ENCODE peak calls at places on chromosomes 16 and 17, in ten cellular contexts. One of them, this sample, is unnamed.

GRCh38 chr17:15291674-15292361 is 26.7 kb upstream of the PMP22 start:
- DNase-seq in CD8-positive, alpha-beta T cell: no peak
- DNase-seq in activated naive CD4-positive, alpha-beta T cell: no peak
- DNase-seq in Calu3: no peak
- DNase-seq in activated gamma-delta T cell treated with Interleukin-2 at 50 U/mL for 16 hours: no peak
- DNase-seq in fibroblast of gingiva: peak; percentile 46
- DNase-seq in RCC 7860: peak; percentile 8
- DNase-seq in CD4-positive, alpha-beta memory T cell: no peak
- DNase-seq in Kasumi-1: no peak
- DNase-seq in IMR-90: peak; percentile 46
- DNase-seq in this sample: no peak

GRCh38 chr16:70592106-70592571 is 54.2 kb upstream of the IL34 start:
- DNase-seq in activated naive CD4-positive, alpha-beta T cell: no peak
- DNase-seq in IMR-90: no peak
- DNase-seq in CD4-positive, alpha-beta memory T cell: no peak
- DNase-seq in Kasumi-1: no peak
- DNase-seq in RCC 7860: no peak
- DNase-seq in fibroblast of gingiva: no peak
- DNase-seq in CD8-positive, alpha-beta T cell: no peak
- DNase-seq in Calu3: no peak
- DNase-seq in activated gamma-delta T cell treated with Interleukin-2 at 50 U/mL for 16 hours: no peak
- DNase-seq in this sample: no peak

GRCh38 chr16:78659216-78659615 is 559.8 kb downstream of the WWOX start:
- DNase-seq in RCC 7860: no peak
- DNase-seq in CD8-positive, alpha-beta T cell: no peak
- DNase-seq in Calu3: no peak
- DNase-seq in IMR-90: no peak
- DNase-seq in fibroblast of gingiva: no peak
- DNase-seq in activated gamma-delta T cell treated with Interleukin-2 at 50 U/mL for 16 hours: no peak
- DNase-seq in activated naive CD4-positive, alpha-beta T cell: no peak
- DNase-seq in CD4-positive, alpha-beta memory T cell: no peak
- DNase-seq in Kasumi-1: no peak
- DNase-seq in this sample: no peak

GRCh38 chr17:36921131-36921851 is 16.0 kb upstream of the LHX1 start:
- DNase-seq in fibroblast of gingiva: no peak
- DNase-seq in Calu3: peak; percentile 96
- DNase-seq in RCC 7860: peak; percentile 98
- DNase-seq in IMR-90: peak; percentile 61
- DNase-seq in CD8-positive, alpha-beta T cell: no peak
- DNase-seq in CD4-positive, alpha-beta memory T cell: no peak
- DNase-seq in activated gamma-delta T cell treated with Interleukin-2 at 50 U/mL for 16 hours: no peak
- DNase-seq in Kasumi-1: no peak
- DNase-seq in activated naive CD4-positive, alpha-beta T cell: no peak
- DNase-seq in this sample: no peak

GRCh38 chr17:73616120-73616872 is 27.9 kb downstream of the SDK2 start:
- DNase-seq in RCC 7860: no peak
- DNase-seq in activated gamma-delta T cell treated with Interleukin-2 at 50 U/mL for 16 hours: no peak
- DNase-seq in Calu3: no peak
- DNase-seq in fibroblast of gingiva: no peak
- DNase-seq in IMR-90: no peak
- DNase-seq in CD4-positive, alpha-beta memory T cell: no peak
- DNase-seq in Kasumi-1: no peak
- DNase-seq in CD8-positive, alpha-beta T cell: no peak
- DNase-seq in activated naive CD4-positive, alpha-beta T cell: no peak
- DNase-seq in this sample: no peak

GRCh38 chr16:11675561-11676511 is 7.6 kb downstream of the SNN start:
- DNase-seq in CD8-positive, alpha-beta T cell: no peak
- DNase-seq in Kasumi-1: no peak
- DNase-seq in Calu3: peak; percentile 85
- DNase-seq in activated gamma-delta T cell treated with Interleukin-2 at 50 U/mL for 16 hours: no peak
- DNase-seq in CD4-positive, alpha-beta memory T cell: no peak
- DNase-seq in activated naive CD4-positive, alpha-beta T cell: peak; percentile 36
- DNase-seq in IMR-90: peak; percentile 15
- DNase-seq in RCC 7860: peak; percentile 67
- DNase-seq in fibroblast of gingiva: no peak
- DNase-seq in this sample: no peak

GRCh38 chr17:82242977-82243647 is 14.3 kb downstream of the SLC16A3 start:
- DNase-seq in Kasumi-1: no peak
- DNase-seq in activated naive CD4-positive, alpha-beta T cell: no peak
- DNase-seq in RCC 7860: peak; percentile 33
- DNase-seq in CD8-positive, alpha-beta T cell: no peak
- DNase-seq in activated gamma-delta T cell treated with Interleukin-2 at 50 U/mL for 16 hours: no peak
- DNase-seq in CD4-positive, alpha-beta memory T cell: no peak
- DNase-seq in Calu3: no peak
- DNase-seq in IMR-90: peak; percentile 83
- DNase-seq in fibroblast of gingiva: peak; percentile 88
- DNase-seq in this sample: peak; percentile 66

GRCh38 chr16:17921357-17921978 is 415.1 kb downstream of the NPIPA8 start:
- DNase-seq in Kasumi-1: peak; percentile 2
- DNase-seq in CD4-positive, alpha-beta memory T cell: peak; percentile 23
- DNase-seq in RCC 7860: no peak
- DNase-seq in activated gamma-delta T cell treated with Interleukin-2 at 50 U/mL for 16 hours: peak; percentile 26
- DNase-seq in CD8-positive, alpha-beta T cell: peak; percentile 15
- DNase-seq in activated naive CD4-positive, alpha-beta T cell: peak; percentile 4
- DNase-seq in Calu3: peak; percentile 13
- DNase-seq in fibroblast of gingiva: no peak
- DNase-seq in IMR-90: no peak
- DNase-seq in this sample: no peak

GRCh38 chr16:9092282-9092962 is 978 bp downstream of the HAPSTR1 start:
- DNase-seq in Calu3: peak; percentile 47
- DNase-seq in CD8-positive, alpha-beta T cell: peak; percentile 37
- DNase-seq in activated gamma-delta T cell treated with Interleukin-2 at 50 U/mL for 16 hours: peak; percentile 46
- DNase-seq in RCC 7860: no peak
- DNase-seq in IMR-90: no peak
- DNase-seq in activated naive CD4-positive, alpha-beta T cell: peak; percentile 49
- DNase-seq in fibroblast of gingiva: no peak
- DNase-seq in CD4-positive, alpha-beta memory T cell: peak; percentile 57
- DNase-seq in Kasumi-1: no peak
- DNase-seq in this sample: no peak

GRCh38 chr17:43380307-43380706 is 18.5 kb upstream of the ARL4D start:
- DNase-seq in IMR-90: no peak
- DNase-seq in activated gamma-delta T cell treated with Interleukin-2 at 50 U/mL for 16 hours: no peak
- DNase-seq in CD4-positive, alpha-beta memory T cell: no peak
- DNase-seq in Kasumi-1: no peak
- DNase-seq in activated naive CD4-positive, alpha-beta T cell: no peak
- DNase-seq in Calu3: no peak
- DNase-seq in RCC 7860: no peak
- DNase-seq in CD8-positive, alpha-beta T cell: no peak
- DNase-seq in fibroblast of gingiva: no peak
- DNase-seq in this sample: no peak

GRCh38 chr17:45307290-45308015 is 9.4 kb downstream of the MAP3K14 start:
- DNase-seq in CD8-positive, alpha-beta T cell: no peak
- DNase-seq in RCC 7860: peak; percentile 56
- DNase-seq in CD4-positive, alpha-beta memory T cell: peak; percentile 29
- DNase-seq in Kasumi-1: peak; percentile 94
- DNase-seq in activated naive CD4-positive, alpha-beta T cell: no peak
- DNase-seq in Calu3: no peak
- DNase-seq in fibroblast of gingiva: peak; percentile 91
- DNase-seq in IMR-90: peak; percentile 90
- DNase-seq in activated gamma-delta T cell treated with Interleukin-2 at 50 U/mL for 16 hours: no peak
- DNase-seq in this sample: no peak

GRCh38 chr16:75319513-75320401 is 68.3 kb upstream of the BCAR1 start:
- DNase-seq in Calu3: no peak
- DNase-seq in RCC 7860: peak; percentile 83
- DNase-seq in activated naive CD4-positive, alpha-beta T cell: no peak
- DNase-seq in Kasumi-1: no peak
- DNase-seq in IMR-90: peak; percentile 92
- DNase-seq in CD4-positive, alpha-beta memory T cell: peak; percentile 25
- DNase-seq in activated gamma-delta T cell treated with Interleukin-2 at 50 U/mL for 16 hours: no peak
- DNase-seq in fibroblast of gingiva: peak; percentile 74
- DNase-seq in CD8-positive, alpha-beta T cell: no peak
- DNase-seq in this sample: no peak

GRCh38 chr16:23071202-23072083 is 77.8 kb downstream of the USP31 start:
- DNase-seq in IMR-90: peak; percentile 37
- DNase-seq in activated gamma-delta T cell treated with Interleukin-2 at 50 U/mL for 16 hours: no peak
- DNase-seq in activated naive CD4-positive, alpha-beta T cell: no peak
- DNase-seq in Kasumi-1: no peak
- DNase-seq in CD4-positive, alpha-beta memory T cell: no peak
- DNase-seq in RCC 7860: no peak
- DNase-seq in CD8-positive, alpha-beta T cell: no peak
- DNase-seq in fibroblast of gingiva: no peak
- DNase-seq in Calu3: no peak
- DNase-seq in this sample: no peak

GRCh38 chr17:75814900-75815373 is 29.3 kb downstream of the UNC13D start:
- DNase-seq in Calu3: no peak
- DNase-seq in fibroblast of gingiva: peak; percentile 25
- DNase-seq in CD8-positive, alpha-beta T cell: no peak
- DNase-seq in Kasumi-1: no peak
- DNase-seq in activated gamma-delta T cell treated with Interleukin-2 at 50 U/mL for 16 hours: no peak
- DNase-seq in RCC 7860: peak; percentile 18
- DNase-seq in activated naive CD4-positive, alpha-beta T cell: no peak
- DNase-seq in IMR-90: peak; percentile 79
- DNase-seq in CD4-positive, alpha-beta memory T cell: no peak
- DNase-seq in this sample: no peak

GRCh38 chr17:36123431-36123830 is 19.8 kb downstream of the CCL4 start:
- DNase-seq in Calu3: no peak
- DNase-seq in activated gamma-delta T cell treated with Interleukin-2 at 50 U/mL for 16 hours: no peak
- DNase-seq in fibroblast of gingiva: no peak
- DNase-seq in IMR-90: no peak
- DNase-seq in Kasumi-1: no peak
- DNase-seq in CD8-positive, alpha-beta T cell: no peak
- DNase-seq in activated naive CD4-positive, alpha-beta T cell: no peak
- DNase-seq in RCC 7860: no peak
- DNase-seq in CD4-positive, alpha-beta memory T cell: no peak
- DNase-seq in this sample: no peak

GRCh38 chr17:45775148-45775547 is 9.0 kb upstream of the CRHR1 start:
- DNase-seq in Kasumi-1: no peak
- DNase-seq in CD8-positive, alpha-beta T cell: no peak
- DNase-seq in activated naive CD4-positive, alpha-beta T cell: no peak
- DNase-seq in CD4-positive, alpha-beta memory T cell: no peak
- DNase-seq in activated gamma-delta T cell treated with Interleukin-2 at 50 U/mL for 16 hours: no peak
- DNase-seq in Calu3: no peak
- DNase-seq in RCC 7860: no peak
- DNase-seq in IMR-90: no peak
- DNase-seq in fibroblast of gingiva: no peak
- DNase-seq in this sample: no peak

GRCh38 chr16:15950167-15950854 is 895 bp downstream of the ABCC1 start:
- DNase-seq in Calu3: peak; percentile 21
- DNase-seq in CD8-positive, alpha-beta T cell: no peak
- DNase-seq in fibroblast of gingiva: peak; percentile 33
- DNase-seq in activated gamma-delta T cell treated with Interleukin-2 at 50 U/mL for 16 hours: peak; percentile 14
- DNase-seq in RCC 7860: peak; percentile 35
- DNase-seq in activated naive CD4-positive, alpha-beta T cell: peak; percentile 5
- DNase-seq in CD4-positive, alpha-beta memory T cell: peak; percentile 58
- DNase-seq in Kasumi-1: peak; percentile 35
- DNase-seq in IMR-90: peak; percentile 44
- DNase-seq in this sample: no peak

GRCh38 chr16:51326131-51326856 is 175.2 kb upstream of the SALL1 start:
- DNase-seq in CD4-positive, alpha-beta memory T cell: no peak
- DNase-seq in Kasumi-1: no peak
- DNase-seq in Calu3: peak; percentile 6
- DNase-seq in fibroblast of gingiva: peak; percentile 41
- DNase-seq in CD8-positive, alpha-beta T cell: no peak
- DNase-seq in activated gamma-delta T cell treated with Interleukin-2 at 50 U/mL for 16 hours: no peak
- DNase-seq in RCC 7860: peak; percentile 33
- DNase-seq in activated naive CD4-positive, alpha-beta T cell: no peak
- DNase-seq in IMR-90: peak; percentile 87
- DNase-seq in this sample: no peak

GRCh38 chr17:38403491-38403890 is 24.8 kb upstream of the ARHGAP23 start:
- DNase-seq in Kasumi-1: peak; percentile 35
- DNase-seq in IMR-90: peak; percentile 20
- DNase-seq in CD4-positive, alpha-beta memory T cell: no peak
- DNase-seq in Calu3: no peak
- DNase-seq in activated naive CD4-positive, alpha-beta T cell: no peak
- DNase-seq in CD8-positive, alpha-beta T cell: no peak
- DNase-seq in fibroblast of gingiva: peak; percentile 33
- DNase-seq in RCC 7860: no peak
- DNase-seq in activated gamma-delta T cell treated with Interleukin-2 at 50 U/mL for 16 hours: no peak
- DNase-seq in this sample: no peak

GRCh38 chr16:472199-472504 is 46.7 kb downstream of the RAB11FIP3 start:
- DNase-seq in Calu3: no peak
- DNase-seq in activated naive CD4-positive, alpha-beta T cell: no peak
- DNase-seq in fibroblast of gingiva: no peak
- DNase-seq in activated gamma-delta T cell treated with Interleukin-2 at 50 U/mL for 16 hours: no peak
- DNase-seq in IMR-90: no peak
- DNase-seq in CD4-positive, alpha-beta memory T cell: no peak
- DNase-seq in Kasumi-1: no peak
- DNase-seq in RCC 7860: no peak
- DNase-seq in CD8-positive, alpha-beta T cell: no peak
- DNase-seq in this sample: no peak

GRCh38 chr17:56707312-56708219 is 114.1 kb downstream of the NOG start:
- DNase-seq in activated gamma-delta T cell treated with Interleukin-2 at 50 U/mL for 16 hours: no peak
- DNase-seq in Calu3: no peak
- DNase-seq in fibroblast of gingiva: no peak
- DNase-seq in RCC 7860: no peak
- DNase-seq in IMR-90: peak; percentile 65
- DNase-seq in Kasumi-1: no peak
- DNase-seq in CD8-positive, alpha-beta T cell: no peak
- DNase-seq in CD4-positive, alpha-beta memory T cell: no peak
- DNase-seq in activated naive CD4-positive, alpha-beta T cell: no peak
- DNase-seq in this sample: no peak

GRCh38 chr17:72126575-72127486 is 6.0 kb downstream of the SOX9 start:
- DNase-seq in Calu3: peak; percentile 61
- DNase-seq in fibroblast of gingiva: peak; percentile 48
- DNase-seq in CD8-positive, alpha-beta T cell: no peak
- DNase-seq in activated naive CD4-positive, alpha-beta T cell: no peak
- DNase-seq in activated gamma-delta T cell treated with Interleukin-2 at 50 U/mL for 16 hours: no peak
- DNase-seq in CD4-positive, alpha-beta memory T cell: no peak
- DNase-seq in Kasumi-1: no peak
- DNase-seq in RCC 7860: peak; percentile 94
- DNase-seq in IMR-90: peak; percentile 83
- DNase-seq in this sample: no peak

GRCh38 chr16:2324296-2324859 is 16.1 kb downstream of the ABCA3 start:
- DNase-seq in IMR-90: no peak
- DNase-seq in activated naive CD4-positive, alpha-beta T cell: no peak
- DNase-seq in RCC 7860: no peak
- DNase-seq in activated gamma-delta T cell treated with Interleukin-2 at 50 U/mL for 16 hours: no peak
- DNase-seq in Calu3: no peak
- DNase-seq in CD8-positive, alpha-beta T cell: no peak
- DNase-seq in Kasumi-1: no peak
- DNase-seq in CD4-positive, alpha-beta memory T cell: no peak
- DNase-seq in fibroblast of gingiva: no peak
- DNase-seq in this sample: no peak

GRCh38 chr16:3023415-3023668 is 400 bp downstream of the HCFC1R1 start:
- DNase-seq in fibroblast of gingiva: peak; percentile 59
- DNase-seq in Calu3: peak; percentile 82
- DNase-seq in IMR-90: peak; percentile 66
- DNase-seq in RCC 7860: peak; percentile 93
- DNase-seq in CD4-positive, alpha-beta memory T cell: no peak
- DNase-seq in activated gamma-delta T cell treated with Interleukin-2 at 50 U/mL for 16 hours: no peak
- DNase-seq in CD8-positive, alpha-beta T cell: no peak
- DNase-seq in Kasumi-1: no peak
- DNase-seq in activated naive CD4-positive, alpha-beta T cell: no peak
- DNase-seq in this sample: peak; percentile 35

GRCh38 chr17:68460715-68461114 is 3.4 kb upstream of the WIPI1 start:
- DNase-seq in activated naive CD4-positive, alpha-beta T cell: no peak
- DNase-seq in CD8-positive, alpha-beta T cell: no peak
- DNase-seq in CD4-positive, alpha-beta memory T cell: peak; percentile 72
- DNase-seq in IMR-90: no peak
- DNase-seq in RCC 7860: no peak
- DNase-seq in Kasumi-1: no peak
- DNase-seq in fibroblast of gingiva: no peak
- DNase-seq in activated gamma-delta T cell treated with Interleukin-2 at 50 U/mL for 16 hours: peak; percentile 34
- DNase-seq in Calu3: no peak
- DNase-seq in this sample: no peak

GRCh38 chr16:50842589-50842988 is 100.7 kb downstream of the CYLD start:
- DNase-seq in activated gamma-delta T cell treated with Interleukin-2 at 50 U/mL for 16 hours: no peak
- DNase-seq in fibroblast of gingiva: no peak
- DNase-seq in IMR-90: peak; percentile 5
- DNase-seq in CD8-positive, alpha-beta T cell: no peak
- DNase-seq in RCC 7860: no peak
- DNase-seq in CD4-positive, alpha-beta memory T cell: no peak
- DNase-seq in activated naive CD4-positive, alpha-beta T cell: no peak
- DNase-seq in Kasumi-1: no peak
- DNase-seq in Calu3: no peak
- DNase-seq in this sample: no peak

GRCh38 chr16:80051040-80051439 is 450.5 kb upstream of the MAF start:
- DNase-seq in CD8-positive, alpha-beta T cell: no peak
- DNase-seq in activated naive CD4-positive, alpha-beta T cell: no peak
- DNase-seq in IMR-90: no peak
- DNase-seq in activated gamma-delta T cell treated with Interleukin-2 at 50 U/mL for 16 hours: no peak
- DNase-seq in RCC 7860: no peak
- DNase-seq in CD4-positive, alpha-beta memory T cell: no peak
- DNase-seq in fibroblast of gingiva: no peak
- DNase-seq in Kasumi-1: no peak
- DNase-seq in Calu3: no peak
- DNase-seq in this sample: no peak

GRCh38 chr17:36027776-36028175 is 10.0 kb upstream of the CCL23 start:
- DNase-seq in activated naive CD4-positive, alpha-beta T cell: no peak
- DNase-seq in CD8-positive, alpha-beta T cell: no peak
- DNase-seq in CD4-positive, alpha-beta memory T cell: no peak
- DNase-seq in IMR-90: no peak
- DNase-seq in activated gamma-delta T cell treated with Interleukin-2 at 50 U/mL for 16 hours: no peak
- DNase-seq in fibroblast of gingiva: no peak
- DNase-seq in Kasumi-1: no peak
- DNase-seq in RCC 7860: no peak
- DNase-seq in Calu3: no peak
- DNase-seq in this sample: no peak